ENCODE peak calls at places on chromosomes 2 and 18, in nine cellular contexts. One of them, this sample, is unnamed.

GRCh38 chr2:43152711-43153627 is 73.4 kb downstream of the ZFP36L2 start:
- DNase-seq in A549: no peak
- DNase-seq in kidney: no peak
- DNase-seq in bronchial epithelial cell: no peak
- DNase-seq in body of pancreas: peak; percentile 40
- DNase-seq in colonic mucosa: no peak
- DNase-seq in AG10803: no peak
- DNase-seq in heart right ventricle: no peak
- DNase-seq in IMR-90: no peak
- DNase-seq in this sample: peak; percentile 32

GRCh38 chr2:235825946-235826345 is 332.1 kb downstream of the AGAP1 start:
- DNase-seq in A549: no peak
- DNase-seq in kidney: no peak
- DNase-seq in bronchial epithelial cell: no peak
- DNase-seq in body of pancreas: no peak
- DNase-seq in colonic mucosa: no peak
- DNase-seq in AG10803: no peak
- DNase-seq in heart right ventricle: no peak
- DNase-seq in IMR-90: no peak
- DNase-seq in this sample: no peak

GRCh38 chr2:37344453-37345361 is at the start of gene QPCT:
- DNase-seq in A549: peak; percentile 60
- DNase-seq in kidney: peak; percentile 84
- DNase-seq in bronchial epithelial cell: peak; percentile 20
- DNase-seq in body of pancreas: peak; percentile 53
- DNase-seq in colonic mucosa: peak; percentile 55
- DNase-seq in AG10803: peak; percentile 50
- DNase-seq in heart right ventricle: peak; percentile 48
- DNase-seq in IMR-90: peak; percentile 44
- DNase-seq in this sample: peak; percentile 49

GRCh38 chr2:27378096-27378808 is 2.3 kb downstream of the ZNF513 start:
- DNase-seq in A549: peak; percentile 52
- DNase-seq in kidney: peak; percentile 81
- DNase-seq in bronchial epithelial cell: no peak
- DNase-seq in body of pancreas: peak; percentile 28
- DNase-seq in colonic mucosa: no peak
- DNase-seq in AG10803: peak; percentile 27
- DNase-seq in heart right ventricle: no peak
- DNase-seq in IMR-90: no peak
- DNase-seq in this sample: no peak

GRCh38 chr2:33496150-33496549 is 19.7 kb downstream of the RASGRP3 start:
- DNase-seq in A549: no peak
- DNase-seq in kidney: no peak
- DNase-seq in bronchial epithelial cell: no peak
- DNase-seq in body of pancreas: no peak
- DNase-seq in colonic mucosa: no peak
- DNase-seq in AG10803: peak; percentile 84
- DNase-seq in heart right ventricle: no peak
- DNase-seq in IMR-90: peak; percentile 77
- DNase-seq in this sample: no peak

GRCh38 chr2:196971574-196972279 is 45.2 kb upstream of the PGAP1 start:
- DNase-seq in A549: no peak
- DNase-seq in kidney: no peak
- DNase-seq in bronchial epithelial cell: peak; percentile 39
- DNase-seq in body of pancreas: no peak
- DNase-seq in colonic mucosa: no peak
- DNase-seq in AG10803: no peak
- DNase-seq in heart right ventricle: no peak
- DNase-seq in IMR-90: no peak
- DNase-seq in this sample: no peak

GRCh38 chr2:77521931-77522470 is at the start of gene LRRTM4:
- DNase-seq in A549: peak; percentile 7
- DNase-seq in kidney: no peak
- DNase-seq in bronchial epithelial cell: no peak
- DNase-seq in body of pancreas: no peak
- DNase-seq in colonic mucosa: no peak
- DNase-seq in AG10803: no peak
- DNase-seq in heart right ventricle: peak; percentile 7
- DNase-seq in IMR-90: no peak
- DNase-seq in this sample: no peak

GRCh38 chr2:224260605-224261004 is 141.3 kb downstream of the FAM124B start:
- DNase-seq in A549: no peak
- DNase-seq in kidney: no peak
- DNase-seq in bronchial epithelial cell: no peak
- DNase-seq in body of pancreas: no peak
- DNase-seq in colonic mucosa: no peak
- DNase-seq in AG10803: peak; percentile 58
- DNase-seq in heart right ventricle: no peak
- DNase-seq in IMR-90: no peak
- DNase-seq in this sample: no peak

GRCh38 chr2:223008162-223008561 is 43.8 kb upstream of the KCNE4 start:
- DNase-seq in A549: no peak
- DNase-seq in kidney: no peak
- DNase-seq in bronchial epithelial cell: no peak
- DNase-seq in body of pancreas: no peak
- DNase-seq in colonic mucosa: no peak
- DNase-seq in AG10803: peak; percentile 41
- DNase-seq in heart right ventricle: peak; percentile 34
- DNase-seq in IMR-90: peak; percentile 77
- DNase-seq in this sample: no peak

GRCh38 chr2:150587547-150588209 is 100.2 kb upstream of the RND3 start:
- DNase-seq in A549: no peak
- DNase-seq in kidney: no peak
- DNase-seq in bronchial epithelial cell: no peak
- DNase-seq in body of pancreas: no peak
- DNase-seq in colonic mucosa: no peak
- DNase-seq in AG10803: peak; percentile 89
- DNase-seq in heart right ventricle: no peak
- DNase-seq in IMR-90: peak; percentile 65
- DNase-seq in this sample: no peak

GRCh38 chr2:14427982-14428567 is 204.4 kb upstream of the LRATD1 start:
- DNase-seq in A549: no peak
- DNase-seq in kidney: no peak
- DNase-seq in bronchial epithelial cell: peak; percentile 31
- DNase-seq in body of pancreas: no peak
- DNase-seq in colonic mucosa: peak; percentile 38
- DNase-seq in AG10803: peak; percentile 89
- DNase-seq in heart right ventricle: peak; percentile 29
- DNase-seq in IMR-90: peak; percentile 53
- DNase-seq in this sample: no peak

GRCh38 chr2:178928077-178928476 is 120.9 kb upstream of the TTN start:
- DNase-seq in A549: no peak
- DNase-seq in kidney: no peak
- DNase-seq in bronchial epithelial cell: no peak
- DNase-seq in body of pancreas: no peak
- DNase-seq in colonic mucosa: no peak
- DNase-seq in AG10803: no peak
- DNase-seq in heart right ventricle: no peak
- DNase-seq in IMR-90: no peak
- DNase-seq in this sample: no peak
- H3K4me3 ChIP-seq in A549: no peak overlapping the region
- H3K4me3 ChIP-seq in kidney: no peak overlapping the region
- H3K4me3 ChIP-seq in bronchial epithelial cell: no peak overlapping the region
- H3K4me3 ChIP-seq in body of pancreas: no peak overlapping the region
- H3K4me3 ChIP-seq in colonic mucosa: no peak overlapping the region
- H3K4me3 ChIP-seq in AG10803: no peak overlapping the region
- H3K4me3 ChIP-seq in heart right ventricle: no peak overlapping the region
- H3K4me3 ChIP-seq in IMR-90: no peak overlapping the region
- H3K4me3 ChIP-seq in this sample: no peak overlapping the region

DNA sequence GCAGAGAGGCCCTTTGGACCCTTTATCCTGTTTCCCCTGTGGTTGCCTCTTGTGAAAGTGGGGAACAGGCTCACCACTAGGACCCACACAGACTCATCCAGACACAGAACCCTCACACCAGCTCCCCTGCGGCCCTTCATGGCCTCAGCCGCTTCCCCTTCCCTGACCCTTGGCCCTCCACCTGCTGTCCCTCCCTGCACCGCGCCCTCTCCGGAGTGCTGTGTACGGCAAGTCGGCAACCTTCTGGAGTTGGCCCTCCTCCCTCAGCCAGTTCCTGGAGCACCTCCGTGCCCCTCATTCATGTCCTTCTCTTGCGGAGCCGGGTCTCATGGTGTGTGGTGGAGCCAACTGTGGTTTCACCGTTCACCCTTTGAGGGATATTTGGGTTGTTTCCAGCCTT is 44.0 kb downstream of the CTDP1 start:
- DNase-seq in A549: no peak
- DNase-seq in kidney: no peak
- DNase-seq in bronchial epithelial cell: no peak
- DNase-seq in body of pancreas: no peak
- DNase-seq in colonic mucosa: no peak
- DNase-seq in AG10803: no peak
- DNase-seq in heart right ventricle: no peak
- DNase-seq in IMR-90: no peak
- DNase-seq in this sample: no peak
- H3K4me3 ChIP-seq in A549: no peak overlapping the region
- H3K4me3 ChIP-seq in kidney: no peak overlapping the region
- H3K4me3 ChIP-seq in bronchial epithelial cell: no peak overlapping the region
- H3K4me3 ChIP-seq in body of pancreas: no peak overlapping the region
- H3K4me3 ChIP-seq in colonic mucosa: no peak overlapping the region
- H3K4me3 ChIP-seq in AG10803: no peak overlapping the region
- H3K4me3 ChIP-seq in heart right ventricle: no peak overlapping the region
- H3K4me3 ChIP-seq in IMR-90: no peak overlapping the region
- H3K4me3 ChIP-seq in this sample: no peak overlapping the region

DNA sequence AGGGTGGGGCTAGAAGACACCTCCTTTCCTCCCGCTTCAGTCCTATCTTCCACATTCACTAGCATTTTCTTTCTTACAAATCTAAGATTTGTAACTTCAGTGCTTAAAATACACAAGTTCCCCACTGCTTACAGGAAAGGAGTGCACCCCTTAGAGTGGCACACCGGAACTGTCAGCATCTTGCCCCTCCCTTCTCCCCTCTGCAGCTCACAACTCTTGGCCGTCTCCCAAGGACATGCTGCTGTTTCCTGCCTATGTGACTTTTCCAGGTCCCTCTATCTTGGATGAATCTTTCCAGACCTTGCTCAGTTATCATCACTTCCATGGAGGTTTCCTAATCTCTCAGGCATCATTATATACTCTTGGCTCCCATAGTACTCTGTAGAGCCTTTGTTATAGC is 334.8 kb downstream of the CELF4 start:
- DNase-seq in A549: no peak
- DNase-seq in kidney: no peak
- DNase-seq in bronchial epithelial cell: no peak
- DNase-seq in body of pancreas: no peak
- DNase-seq in colonic mucosa: no peak
- DNase-seq in AG10803: no peak
- DNase-seq in heart right ventricle: no peak
- DNase-seq in IMR-90: no peak
- DNase-seq in this sample: no peak
- H3K4me3 ChIP-seq in A549: no peak overlapping the region
- H3K4me3 ChIP-seq in kidney: no peak overlapping the region
- H3K4me3 ChIP-seq in bronchial epithelial cell: no peak overlapping the region
- H3K4me3 ChIP-seq in body of pancreas: no peak overlapping the region
- H3K4me3 ChIP-seq in colonic mucosa: no peak overlapping the region
- H3K4me3 ChIP-seq in AG10803: no peak overlapping the region
- H3K4me3 ChIP-seq in heart right ventricle: no peak overlapping the region
- H3K4me3 ChIP-seq in IMR-90: no peak overlapping the region
- H3K4me3 ChIP-seq in this sample: no peak overlapping the region

GRCh38 chr18:35658112-35658511 is 76.6 kb downstream of the GALNT1 start:
- DNase-seq in A549: no peak
- DNase-seq in kidney: no peak
- DNase-seq in bronchial epithelial cell: no peak
- DNase-seq in body of pancreas: no peak
- DNase-seq in colonic mucosa: no peak
- DNase-seq in AG10803: no peak
- DNase-seq in heart right ventricle: no peak
- DNase-seq in IMR-90: no peak
- DNase-seq in this sample: no peak
- H3K4me3 ChIP-seq in A549: no peak overlapping the region
- H3K4me3 ChIP-seq in kidney: no peak overlapping the region
- H3K4me3 ChIP-seq in bronchial epithelial cell: no peak overlapping the region
- H3K4me3 ChIP-seq in body of pancreas: no peak overlapping the region
- H3K4me3 ChIP-seq in colonic mucosa: no peak overlapping the region
- H3K4me3 ChIP-seq in AG10803: no peak overlapping the region
- H3K4me3 ChIP-seq in heart right ventricle: no peak overlapping the region
- H3K4me3 ChIP-seq in IMR-90: no peak overlapping the region
- H3K4me3 ChIP-seq in this sample: no peak overlapping the region

DNA sequence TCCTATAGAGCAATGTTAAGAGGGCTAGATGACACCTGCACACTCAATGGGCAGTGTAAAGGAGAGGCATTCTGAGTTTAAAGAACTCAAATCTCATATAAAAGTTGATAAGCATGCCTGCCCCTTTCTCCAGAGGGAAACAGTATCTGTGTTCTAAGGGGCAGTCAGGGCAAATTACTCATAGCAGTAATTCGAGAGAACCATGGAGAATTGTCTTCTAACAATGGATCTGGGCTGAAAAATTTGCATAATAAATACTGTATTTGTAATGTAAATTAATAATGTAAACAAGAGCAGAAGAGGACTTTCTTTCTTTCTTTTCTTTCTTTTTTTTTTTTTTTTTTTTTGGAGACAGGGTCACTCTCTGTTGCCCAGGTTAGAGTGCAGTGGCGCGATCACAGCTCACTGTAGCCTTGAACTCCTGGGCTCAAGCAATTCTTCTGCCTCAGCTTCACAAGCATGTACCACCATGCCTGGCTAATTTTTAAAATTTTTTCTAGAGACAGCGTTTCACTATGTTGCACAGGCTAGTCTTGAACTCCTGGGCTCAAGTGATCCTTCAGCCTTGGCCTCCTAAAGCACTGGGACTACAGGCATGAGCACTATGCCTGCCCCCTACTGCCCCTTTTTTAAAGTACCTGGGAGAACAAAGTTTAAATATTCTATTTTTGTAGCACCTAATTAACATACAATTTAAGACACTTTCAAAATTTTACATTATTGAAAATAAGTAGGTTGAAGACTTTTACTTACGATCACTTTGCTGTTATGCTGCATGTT is 70.6 kb downstream of the OTX1 start:
- DNase-seq in A549: peak; percentile 4
- DNase-seq in kidney: no peak
- DNase-seq in bronchial epithelial cell: no peak
- DNase-seq in body of pancreas: no peak
- DNase-seq in colonic mucosa: no peak
- DNase-seq in AG10803: no peak
- DNase-seq in heart right ventricle: no peak
- DNase-seq in IMR-90: no peak
- DNase-seq in this sample: no peak
- H3K4me3 ChIP-seq in A549: no peak overlapping the region
- H3K4me3 ChIP-seq in kidney: no peak overlapping the region
- H3K4me3 ChIP-seq in bronchial epithelial cell: no peak overlapping the region
- H3K4me3 ChIP-seq in body of pancreas: no peak overlapping the region
- H3K4me3 ChIP-seq in colonic mucosa: no peak overlapping the region
- H3K4me3 ChIP-seq in AG10803: no peak overlapping the region
- H3K4me3 ChIP-seq in heart right ventricle: no peak overlapping the region
- H3K4me3 ChIP-seq in IMR-90: no peak overlapping the region
- H3K4me3 ChIP-seq in this sample: no peak overlapping the region

GRCh38 chr2:96568094-96568493 is 31.5 kb downstream of the ARID5A start:
- DNase-seq in A549: no peak
- DNase-seq in kidney: no peak
- DNase-seq in bronchial epithelial cell: no peak
- DNase-seq in body of pancreas: no peak
- DNase-seq in colonic mucosa: no peak
- DNase-seq in AG10803: no peak
- DNase-seq in heart right ventricle: no peak
- DNase-seq in IMR-90: no peak
- DNase-seq in this sample: no peak
- H3K4me3 ChIP-seq in A549: no peak overlapping the region
- H3K4me3 ChIP-seq in kidney: no peak overlapping the region
- H3K4me3 ChIP-seq in bronchial epithelial cell: no peak overlapping the region
- H3K4me3 ChIP-seq in body of pancreas: no peak overlapping the region
- H3K4me3 ChIP-seq in colonic mucosa: no peak overlapping the region
- H3K4me3 ChIP-seq in AG10803: no peak overlapping the region
- H3K4me3 ChIP-seq in heart right ventricle: no peak overlapping the region
- H3K4me3 ChIP-seq in IMR-90: no peak overlapping the region
- H3K4me3 ChIP-seq in this sample: no peak overlapping the region

GRCh38 chr18:76980663-76981387 is 151.8 kb downstream of the MBP start:
- DNase-seq in A549: no peak
- DNase-seq in kidney: no peak
- DNase-seq in bronchial epithelial cell: no peak
- DNase-seq in body of pancreas: no peak
- DNase-seq in colonic mucosa: peak; percentile 18
- DNase-seq in AG10803: no peak
- DNase-seq in heart right ventricle: no peak
- DNase-seq in IMR-90: no peak
- DNase-seq in this sample: no peak
- H3K4me3 ChIP-seq in A549: no peak overlapping the region
- H3K4me3 ChIP-seq in kidney: no peak overlapping the region
- H3K4me3 ChIP-seq in bronchial epithelial cell: no peak overlapping the region
- H3K4me3 ChIP-seq in body of pancreas: no peak overlapping the region
- H3K4me3 ChIP-seq in colonic mucosa: no peak overlapping the region
- H3K4me3 ChIP-seq in AG10803: no peak overlapping the region
- H3K4me3 ChIP-seq in heart right ventricle: no peak overlapping the region
- H3K4me3 ChIP-seq in IMR-90: no peak overlapping the region
- H3K4me3 ChIP-seq in this sample: no peak overlapping the region

This sample was measured in PC-9.